ENCODE peak calls at places on chromosomes 6 and 20, in seven cellular contexts. One of them, this sample, is unnamed.
A peak's percentile ranks its signal among the peaks of the same experiment; 100 is the strongest.

GRCh38 chr20:15091417-15092017 is 754.1 kb upstream of the FLRT3 start:
- DNase-seq in ovary: no peak
- DNase-seq in AG04449: no peak
- DNase-seq in dorsolateral prefrontal cortex: no peak
- DNase-seq in GM23338: no peak
- DNase-seq in brain microvascular endothelial cell: no peak
- DNase-seq in HFF-Myc: no peak
- DNase-seq in this sample: no peak

GRCh38 chr6:4319992-4320683 is 184.8 kb upstream of the ECI2 start:
- DNase-seq in ovary: no peak
- DNase-seq in AG04449: no peak
- DNase-seq in dorsolateral prefrontal cortex: no peak
- DNase-seq in GM23338: no peak
- DNase-seq in brain microvascular endothelial cell: peak; percentile 53
- DNase-seq in HFF-Myc: peak; percentile 21
- DNase-seq in this sample: no peak

GRCh38 chr6:15062311-15063252 is 183.3 kb upstream of the JARID2 start:
- DNase-seq in ovary: no peak
- DNase-seq in AG04449: peak; percentile 54
- DNase-seq in dorsolateral prefrontal cortex: no peak
- DNase-seq in GM23338: no peak
- DNase-seq in brain microvascular endothelial cell: peak; percentile 99
- DNase-seq in HFF-Myc: no peak
- DNase-seq in this sample: no peak

GRCh38 chr6:90406142-90406794 is 109.6 kb upstream of the BACH2 start:
- DNase-seq in ovary: no peak
- DNase-seq in AG04449: no peak
- DNase-seq in dorsolateral prefrontal cortex: no peak
- DNase-seq in GM23338: no peak
- DNase-seq in brain microvascular endothelial cell: peak; percentile 53
- DNase-seq in HFF-Myc: peak; percentile 16
- DNase-seq in this sample: no peak

GRCh38 chr6:27617700-27618689 is 145.1 kb upstream of the ZNF184 start:
- DNase-seq in ovary: no peak
- DNase-seq in AG04449: no peak
- DNase-seq in dorsolateral prefrontal cortex: no peak
- DNase-seq in GM23338: peak; percentile 78
- DNase-seq in brain microvascular endothelial cell: peak; percentile 65
- DNase-seq in HFF-Myc: no peak
- DNase-seq in this sample: no peak

GRCh38 chr6:41077536-41077935 is 4.8 kb downstream of the NFYA start:
- DNase-seq in ovary: no peak
- DNase-seq in AG04449: no peak
- DNase-seq in dorsolateral prefrontal cortex: no peak
- DNase-seq in GM23338: no peak
- DNase-seq in brain microvascular endothelial cell: no peak
- DNase-seq in HFF-Myc: no peak
- DNase-seq in this sample: no peak

GRCh38 chr20:62096421-62097380 is 25.6 kb upstream of the LSM14B start:
- DNase-seq in ovary: no peak
- DNase-seq in AG04449: no peak
- DNase-seq in dorsolateral prefrontal cortex: no peak
- DNase-seq in GM23338: no peak
- DNase-seq in brain microvascular endothelial cell: no peak
- DNase-seq in HFF-Myc: no peak
- DNase-seq in this sample: no peak

GRCh38 chr6:71453307-71453706 is 164.7 kb downstream of the OGFRL1 start:
- DNase-seq in ovary: no peak
- DNase-seq in AG04449: no peak
- DNase-seq in dorsolateral prefrontal cortex: no peak
- DNase-seq in GM23338: no peak
- DNase-seq in brain microvascular endothelial cell: no peak
- DNase-seq in HFF-Myc: no peak
- DNase-seq in this sample: no peak

GRCh38 chr20:19265646-19266374 is 53.4 kb downstream of the SLC24A3 start:
- DNase-seq in ovary: no peak
- DNase-seq in AG04449: no peak
- DNase-seq in dorsolateral prefrontal cortex: no peak
- DNase-seq in GM23338: peak; percentile 81
- DNase-seq in brain microvascular endothelial cell: no peak
- DNase-seq in HFF-Myc: no peak
- DNase-seq in this sample: peak; percentile 40

GRCh38 chr6:36054965-36055364 is 27.4 kb downstream of the MAPK14 start:
- DNase-seq in ovary: no peak
- DNase-seq in AG04449: no peak
- DNase-seq in dorsolateral prefrontal cortex: no peak
- DNase-seq in GM23338: no peak
- DNase-seq in brain microvascular endothelial cell: no peak
- DNase-seq in HFF-Myc: no peak
- DNase-seq in this sample: no peak

GRCh38 chr6:163860194-163861081 is 445.9 kb downstream of the QKI start:
- DNase-seq in ovary: no peak
- DNase-seq in AG04449: peak; percentile 42
- DNase-seq in dorsolateral prefrontal cortex: no peak
- DNase-seq in GM23338: no peak
- DNase-seq in brain microvascular endothelial cell: peak; percentile 28
- DNase-seq in HFF-Myc: no peak
- DNase-seq in this sample: no peak

GRCh38 chr6:107706516-107706915 is 117.6 kb downstream of the SCML4 start:
- DNase-seq in ovary: no peak
- DNase-seq in AG04449: no peak
- DNase-seq in dorsolateral prefrontal cortex: no peak
- DNase-seq in GM23338: no peak
- DNase-seq in brain microvascular endothelial cell: no peak
- DNase-seq in HFF-Myc: no peak
- DNase-seq in this sample: no peak

GRCh38 chr20:62996596-62996982 is 10.2 kb downstream of the BHLHE23 start:
- DNase-seq in ovary: no peak
- DNase-seq in AG04449: no peak
- DNase-seq in dorsolateral prefrontal cortex: no peak
- DNase-seq in GM23338: no peak
- DNase-seq in brain microvascular endothelial cell: no peak
- DNase-seq in HFF-Myc: no peak
- DNase-seq in this sample: no peak

GRCh38 chr6:22036699-22037098 is 260.1 kb downstream of the PRL start:
- DNase-seq in ovary: no peak
- DNase-seq in AG04449: no peak
- DNase-seq in dorsolateral prefrontal cortex: no peak
- DNase-seq in GM23338: no peak
- DNase-seq in brain microvascular endothelial cell: no peak
- DNase-seq in HFF-Myc: no peak
- DNase-seq in this sample: no peak

GRCh38 chr6:67184405-67184804 is 1450.7 kb upstream of the ADGRB3 start:
- DNase-seq in ovary: no peak
- DNase-seq in AG04449: no peak
- DNase-seq in dorsolateral prefrontal cortex: no peak
- DNase-seq in GM23338: no peak
- DNase-seq in brain microvascular endothelial cell: no peak
- DNase-seq in HFF-Myc: no peak
- DNase-seq in this sample: no peak

GRCh38 chr6:161132384-161132783 is 140.8 kb downstream of the MAP3K4 start:
- DNase-seq in ovary: no peak
- DNase-seq in AG04449: no peak
- DNase-seq in dorsolateral prefrontal cortex: no peak
- DNase-seq in GM23338: no peak
- DNase-seq in brain microvascular endothelial cell: no peak
- DNase-seq in HFF-Myc: no peak
- DNase-seq in this sample: no peak

GRCh38 chr20:58088105-58088504 is 140.3 kb downstream of the ANKRD60 start:
- DNase-seq in ovary: no peak
- DNase-seq in AG04449: no peak
- DNase-seq in dorsolateral prefrontal cortex: no peak
- DNase-seq in GM23338: no peak
- DNase-seq in brain microvascular endothelial cell: no peak
- DNase-seq in HFF-Myc: no peak
- DNase-seq in this sample: no peak

GRCh38 chr20:1184638-1185315 is at the start of gene TMEM74B:
- DNase-seq in ovary: no peak
- DNase-seq in AG04449: no peak
- DNase-seq in dorsolateral prefrontal cortex: no peak
- DNase-seq in GM23338: peak; percentile 52
- DNase-seq in brain microvascular endothelial cell: no peak
- DNase-seq in HFF-Myc: no peak
- DNase-seq in this sample: no peak

GRCh38 chr20:3209023-3209945 is at the start of gene ITPA:
- DNase-seq in ovary: peak; percentile 42
- DNase-seq in AG04449: no peak
- DNase-seq in dorsolateral prefrontal cortex: peak; percentile 64
- DNase-seq in GM23338: peak; percentile 74
- DNase-seq in brain microvascular endothelial cell: peak; percentile 20
- DNase-seq in HFF-Myc: no peak
- DNase-seq in this sample: no peak

GRCh38 chr20:34065260-34065659 is 46.8 kb downstream of the EIF2S2 start:
- DNase-seq in ovary: peak; percentile 45
- DNase-seq in AG04449: no peak
- DNase-seq in dorsolateral prefrontal cortex: no peak
- DNase-seq in GM23338: no peak
- DNase-seq in brain microvascular endothelial cell: no peak
- DNase-seq in HFF-Myc: peak; percentile 55
- DNase-seq in this sample: no peak

GRCh38 chr6:163687075-163687474 is 272.6 kb downstream of the QKI start:
- DNase-seq in ovary: no peak
- DNase-seq in AG04449: no peak
- DNase-seq in dorsolateral prefrontal cortex: no peak
- DNase-seq in GM23338: no peak
- DNase-seq in brain microvascular endothelial cell: no peak
- DNase-seq in HFF-Myc: no peak
- DNase-seq in this sample: no peak

GRCh38 chr6:152634773-152635172 is 2.4 kb downstream of the SYNE1 start:
- DNase-seq in ovary: no peak
- DNase-seq in AG04449: no peak
- DNase-seq in dorsolateral prefrontal cortex: no peak
- DNase-seq in GM23338: no peak
- DNase-seq in brain microvascular endothelial cell: no peak
- DNase-seq in HFF-Myc: no peak
- DNase-seq in this sample: peak; percentile 15

GRCh38 chr20:44574372-44574771 is 8.0 kb upstream of the PKIG start:
- DNase-seq in ovary: no peak
- DNase-seq in AG04449: no peak
- DNase-seq in dorsolateral prefrontal cortex: no peak
- DNase-seq in GM23338: no peak
- DNase-seq in brain microvascular endothelial cell: no peak
- DNase-seq in HFF-Myc: no peak
- DNase-seq in this sample: no peak

GRCh38 chr20:44579313-44580090 is 2.9 kb upstream of the PKIG start:
- DNase-seq in ovary: no peak
- DNase-seq in AG04449: no peak
- DNase-seq in dorsolateral prefrontal cortex: no peak
- DNase-seq in GM23338: no peak
- DNase-seq in brain microvascular endothelial cell: no peak
- DNase-seq in HFF-Myc: no peak
- DNase-seq in this sample: no peak

GRCh38 chr20:44573501-44573869 is 8.9 kb upstream of the PKIG start:
- DNase-seq in ovary: no peak
- DNase-seq in AG04449: no peak
- DNase-seq in dorsolateral prefrontal cortex: no peak
- DNase-seq in GM23338: no peak
- DNase-seq in brain microvascular endothelial cell: no peak
- DNase-seq in HFF-Myc: no peak
- DNase-seq in this sample: no peak

GRCh38 chr20:44572551-44573500 is 9.6 kb upstream of the PKIG start:
- DNase-seq in ovary: peak; percentile 25
- DNase-seq in AG04449: peak; percentile 82
- DNase-seq in dorsolateral prefrontal cortex: peak; percentile 80
- DNase-seq in GM23338: no peak
- DNase-seq in brain microvascular endothelial cell: peak; percentile 67
- DNase-seq in HFF-Myc: peak; percentile 87
- DNase-seq in this sample: no peak

GRCh38 chr20:44576297-44576696 is 6.1 kb upstream of the PKIG start:
- DNase-seq in ovary: no peak
- DNase-seq in AG04449: no peak
- DNase-seq in dorsolateral prefrontal cortex: no peak
- DNase-seq in GM23338: peak; percentile 40
- DNase-seq in brain microvascular endothelial cell: peak; percentile 69
- DNase-seq in HFF-Myc: peak; percentile 52
- DNase-seq in this sample: no peak
- TF ChIP-seq CTCF in ovary: no peak
- TF ChIP-seq CTCF in AG04449: peak; percentile 34
- TF ChIP-seq CTCF in dorsolateral prefrontal cortex: no peak
- TF ChIP-seq CTCF in GM23338: peak; percentile 42
- TF ChIP-seq CTCF in brain microvascular endothelial cell: peak; percentile 70
- TF ChIP-seq CTCF in HFF-Myc: peak; percentile 53
- TF ChIP-seq CTCF in this sample: peak; percentile 53

DNA sequence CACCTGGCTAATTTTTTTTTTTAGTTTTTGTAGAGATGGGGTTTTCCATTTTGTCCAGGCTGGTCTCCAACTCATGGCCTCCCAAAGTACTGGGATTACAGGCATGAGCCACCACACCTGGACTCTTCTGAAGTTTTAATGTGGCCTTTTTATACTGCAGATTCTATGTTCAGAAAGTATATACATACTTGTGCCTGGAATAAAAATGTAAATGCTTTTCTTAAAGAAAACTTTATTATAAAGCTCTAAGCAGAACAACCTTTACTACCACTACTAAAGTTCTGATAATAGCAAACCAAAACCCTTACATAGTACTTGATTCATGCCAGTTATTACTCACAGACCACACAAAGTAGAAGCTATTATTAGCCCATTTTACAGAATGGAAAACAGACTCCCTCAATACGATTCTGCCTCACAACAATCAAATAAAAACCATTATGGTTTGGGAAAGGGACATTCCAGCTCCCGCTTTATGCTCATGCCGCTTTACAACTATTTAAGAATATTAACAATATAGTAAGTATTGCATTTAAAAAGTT is 5.3 kb downstream of the PHIP start:
- DNase-seq in ovary: no peak
- DNase-seq in AG04449: no peak
- DNase-seq in dorsolateral prefrontal cortex: no peak
- DNase-seq in GM23338: no peak
- DNase-seq in brain microvascular endothelial cell: no peak
- DNase-seq in HFF-Myc: no peak
- DNase-seq in this sample: no peak
- H3K4me3 ChIP-seq in ovary: no peak overlapping the region
- H3K4me3 ChIP-seq in AG04449: no peak overlapping the region
- H3K4me3 ChIP-seq in dorsolateral prefrontal cortex: no peak overlapping the region
- H3K4me3 ChIP-seq in GM23338: no peak overlapping the region
- H3K4me3 ChIP-seq in brain microvascular endothelial cell: no peak overlapping the region
- H3K4me3 ChIP-seq in HFF-Myc: no peak overlapping the region
- H3K4me3 ChIP-seq in this sample: no peak overlapping the region

GRCh38 chr6:133787859-133788505 is 100.9 kb upstream of the TCF21 start:
- DNase-seq in ovary: no peak
- DNase-seq in AG04449: no peak
- DNase-seq in dorsolateral prefrontal cortex: no peak
- DNase-seq in GM23338: no peak
- DNase-seq in brain microvascular endothelial cell: no peak
- DNase-seq in HFF-Myc: no peak
- DNase-seq in this sample: no peak

GRCh38 chr6:133787122-133787521 is 101.8 kb upstream of the TCF21 start:
- DNase-seq in ovary: no peak
- DNase-seq in AG04449: no peak
- DNase-seq in dorsolateral prefrontal cortex: no peak
- DNase-seq in GM23338: no peak
- DNase-seq in brain microvascular endothelial cell: no peak
- DNase-seq in HFF-Myc: no peak
- DNase-seq in this sample: no peak

GRCh38 chr6:133788556-133788955 is 100.4 kb upstream of the TCF21 start:
- DNase-seq in ovary: no peak
- DNase-seq in AG04449: no peak
- DNase-seq in dorsolateral prefrontal cortex: no peak
- DNase-seq in GM23338: no peak
- DNase-seq in brain microvascular endothelial cell: no peak
- DNase-seq in HFF-Myc: no peak
- DNase-seq in this sample: no peak
- TF ChIP-seq CTCF in ovary: no peak
- TF ChIP-seq CTCF in AG04449: no peak
- TF ChIP-seq CTCF in dorsolateral prefrontal cortex: no peak
- TF ChIP-seq CTCF in GM23338: no peak
- TF ChIP-seq CTCF in brain microvascular endothelial cell: no peak
- TF ChIP-seq CTCF in HFF-Myc: no peak
- TF ChIP-seq CTCF in this sample: no peak

GRCh38 chr6:149384464-149384863 is 15.6 kb upstream of the SUMO4 start:
- DNase-seq in ovary: no peak
- DNase-seq in AG04449: no peak
- DNase-seq in dorsolateral prefrontal cortex: no peak
- DNase-seq in GM23338: no peak
- DNase-seq in brain microvascular endothelial cell: no peak
- DNase-seq in HFF-Myc: no peak
- DNase-seq in this sample: no peak
- H3K4me3 ChIP-seq in ovary: no peak overlapping the region
- H3K4me3 ChIP-seq in AG04449: no peak overlapping the region
- H3K4me3 ChIP-seq in dorsolateral prefrontal cortex: no peak overlapping the region
- H3K4me3 ChIP-seq in GM23338: no peak overlapping the region
- H3K4me3 ChIP-seq in brain microvascular endothelial cell: no peak overlapping the region
- H3K4me3 ChIP-seq in HFF-Myc: no peak overlapping the region
- H3K4me3 ChIP-seq in this sample: no peak overlapping the region

This sample was measured in GM12864.